ENCODE peak calls at places on chromosomes 5 and 9, in four cellular contexts. One of them, this sample, is unnamed.

GRCh38 chr9:96391021-96391765 is 7.7 kb upstream of the SLC35D2 start:
- DNase-seq in putamen: no peak
- DNase-seq in activated CD8-positive, alpha-beta T cell treated with anti-CD3 and anti-CD28 coated beads, Interleukin-2, amount 10 ng/mL, durations not matched to agents 7 days and 5 days: no peak
- DNase-seq in sigmoid colon: peak; percentile 60
- DNase-seq in this sample: no peak

GRCh38 chr9:91896513-91897121 is 53.4 kb downstream of the ROR2 start:
- DNase-seq in sigmoid colon: peak; percentile 84
- DNase-seq in putamen: no peak
- DNase-seq in activated CD8-positive, alpha-beta T cell treated with anti-CD3 and anti-CD28 coated beads, Interleukin-2, amount 10 ng/mL, durations not matched to agents 7 days and 5 days: no peak
- DNase-seq in this sample: peak; percentile 91

GRCh38 chr5:94157704-94158608 is 416.6 kb upstream of the POU5F2 start:
- DNase-seq in activated CD8-positive, alpha-beta T cell treated with anti-CD3 and anti-CD28 coated beads, Interleukin-2, amount 10 ng/mL, durations not matched to agents 7 days and 5 days: no peak
- DNase-seq in sigmoid colon: no peak
- DNase-seq in putamen: no peak
- DNase-seq in this sample: no peak

GRCh38 chr5:89313804-89314588 is 431.0 kb upstream of the MEF2C start:
- DNase-seq in putamen: no peak
- DNase-seq in sigmoid colon: no peak
- DNase-seq in activated CD8-positive, alpha-beta T cell treated with anti-CD3 and anti-CD28 coated beads, Interleukin-2, amount 10 ng/mL, durations not matched to agents 7 days and 5 days: no peak
- DNase-seq in this sample: no peak

GRCh38 chr5:140287776-140288521 is 15.0 kb downstream of the PFDN1 start:
- DNase-seq in sigmoid colon: no peak
- DNase-seq in activated CD8-positive, alpha-beta T cell treated with anti-CD3 and anti-CD28 coated beads, Interleukin-2, amount 10 ng/mL, durations not matched to agents 7 days and 5 days: no peak
- DNase-seq in putamen: no peak
- DNase-seq in this sample: no peak

GRCh38 chr5:86570427-86571083 is 47.2 kb upstream of the COX7C start:
- DNase-seq in sigmoid colon: no peak
- DNase-seq in putamen: no peak
- DNase-seq in activated CD8-positive, alpha-beta T cell treated with anti-CD3 and anti-CD28 coated beads, Interleukin-2, amount 10 ng/mL, durations not matched to agents 7 days and 5 days: no peak
- DNase-seq in this sample: no peak

GRCh38 chr5:92353107-92354030 is 970.3 kb upstream of the ARRDC3 start:
- DNase-seq in sigmoid colon: no peak
- DNase-seq in putamen: no peak
- DNase-seq in activated CD8-positive, alpha-beta T cell treated with anti-CD3 and anti-CD28 coated beads, Interleukin-2, amount 10 ng/mL, durations not matched to agents 7 days and 5 days: no peak
- DNase-seq in this sample: no peak

GRCh38 chr5:52799358-52799982 is 11.8 kb downstream of the ITGA1 start:
- DNase-seq in activated CD8-positive, alpha-beta T cell treated with anti-CD3 and anti-CD28 coated beads, Interleukin-2, amount 10 ng/mL, durations not matched to agents 7 days and 5 days: peak; percentile 51
- DNase-seq in putamen: no peak
- DNase-seq in sigmoid colon: peak; percentile 83
- DNase-seq in this sample: peak; percentile 36

GRCh38 chr5:126490167-126490937 is 67.1 kb downstream of the GRAMD2B start:
- DNase-seq in sigmoid colon: peak; percentile 75
- DNase-seq in putamen: no peak
- DNase-seq in activated CD8-positive, alpha-beta T cell treated with anti-CD3 and anti-CD28 coated beads, Interleukin-2, amount 10 ng/mL, durations not matched to agents 7 days and 5 days: no peak
- DNase-seq in this sample: no peak

GRCh38 chr9:94864183-94864582 is 137.7 kb downstream of the AOPEP start:
- DNase-seq in putamen: no peak
- DNase-seq in sigmoid colon: no peak
- DNase-seq in activated CD8-positive, alpha-beta T cell treated with anti-CD3 and anti-CD28 coated beads, Interleukin-2, amount 10 ng/mL, durations not matched to agents 7 days and 5 days: no peak
- DNase-seq in this sample: no peak

GRCh38 chr5:586751-587285 is 25.3 kb upstream of the CEP72 start:
- DNase-seq in putamen: no peak
- DNase-seq in activated CD8-positive, alpha-beta T cell treated with anti-CD3 and anti-CD28 coated beads, Interleukin-2, amount 10 ng/mL, durations not matched to agents 7 days and 5 days: no peak
- DNase-seq in sigmoid colon: peak; percentile 39
- DNase-seq in this sample: peak; percentile 4

GRCh38 chr5:170451764-170452365 is 52.0 kb upstream of the KCNIP1 start:
- DNase-seq in putamen: no peak
- DNase-seq in activated CD8-positive, alpha-beta T cell treated with anti-CD3 and anti-CD28 coated beads, Interleukin-2, amount 10 ng/mL, durations not matched to agents 7 days and 5 days: no peak
- DNase-seq in sigmoid colon: no peak
- DNase-seq in this sample: no peak

GRCh38 chr5:83718195-83718825 is 2.3 kb downstream of the HAPLN1 start:
- DNase-seq in sigmoid colon: no peak
- DNase-seq in putamen: peak; percentile 63
- DNase-seq in activated CD8-positive, alpha-beta T cell treated with anti-CD3 and anti-CD28 coated beads, Interleukin-2, amount 10 ng/mL, durations not matched to agents 7 days and 5 days: peak; percentile 38
- DNase-seq in this sample: peak; percentile 65

This sample was measured in BE2C.